ENCODE peak calls at places on chromosomes 6 and 20, in four cellular contexts. C is cardiac fibroblast, Y is A549, F is GM23338. X is an unnamed sample.

GRCh38 chr6:158049055-158050028 is 67.7 kb downstream of the SYNJ2 start:
- DNase-seq in C (no peak), Y (no peak), F (no peak), X (no peak)

GRCh38 chr20:48448601-48449384 is 379.0 kb downstream of the PREX1 start:
- DNase-seq in C (no peak), Y (no peak), F (no peak), X (no peak)

GRCh38 chr20:38114353-38114791 is 50.7 kb downstream of the TGM2 start:
- DNase-seq in C (peak), Y (no peak), F (no peak), X (no peak)

GRCh38 chr6:156437084-156437879 is 339.9 kb upstream of the ARID1B start:
- DNase-seq in C (no peak), Y (no peak), F (no peak), X (no peak)

GRCh38 chr6:139996253-139996834 is 621.9 kb upstream of the CITED2 start:
- DNase-seq in C (no peak), Y (no peak), F (peak), X (peak)

GRCh38 chr6:47420394-47421371 is 56.9 kb upstream of the CD2AP start:
- DNase-seq in C (peak), Y (no peak), F (no peak), X (no peak)

GRCh38 chr6:11953641-11954040 is 58.5 kb upstream of the HIVEP1 start:
- DNase-seq in C (no peak), Y (no peak), F (no peak), X (no peak)

GRCh38 chr6:96194675-96195074 is 178.9 kb downstream of the FUT9 start:
- DNase-seq in C (no peak), Y (no peak), F (no peak), X (no peak)

GRCh38 chr6:41685641-41686380 is 47.5 kb downstream of the MDFI start:
- DNase-seq in C (no peak), Y (no peak), F (no peak), X (no peak)

GRCh38 chr20:25233016-25233772 is 14.7 kb upstream of the PYGB start:
- DNase-seq in C (peak), Y (peak), F (no peak), X (no peak)

GRCh38 chr20:11917663-11918062 is at the start of gene BTBD3:
- DNase-seq in C (peak), Y (no peak), F (no peak), X (no peak)

GRCh38 chr6:53805725-53806124 is 10.9 kb downstream of the LRRC1 start:
- DNase-seq in C (no peak), Y (no peak), F (no peak), X (no peak)

GRCh38 chr20:48404598-48404997 is 423.2 kb downstream of the PREX1 start:
- DNase-seq in C (no peak), Y (peak), F (peak), X (no peak)

GRCh38 chr6:53287336-53288225 is 61.2 kb downstream of the ELOVL5 start:
- DNase-seq in C (peak), Y (no peak), F (peak), X (no peak)

GRCh38 chr6:72382602-72383529 is 239.0 kb upstream of the KCNQ5 start:
- DNase-seq in C (no peak), Y (no peak), F (no peak), X (peak)

GRCh38 chr20:49447364-49447763 is 35.1 kb downstream of the KCNB1 start:
- DNase-seq in C (no peak), Y (no peak), F (no peak), X (no peak)

GRCh38 chr6:82363368-82364086 is at the start of gene TPBG:
- DNase-seq in C (peak), Y (peak), F (peak), X (no peak)

GRCh38 chr6:170030284-170031095 is 260.4 kb downstream of the DLL1 start:
- DNase-seq in C (no peak), Y (no peak), F (no peak), X (no peak)

GRCh38 chr20:49186535-49187329 is 1.4 kb downstream of the STAU1 start:
- DNase-seq in C (peak), Y (peak), F (peak), X (peak)

GRCh38 chr6:164741938-164742451 is 567.4 kb downstream of the C6orf118 start:
- DNase-seq in C (no peak), Y (no peak), F (peak), X (no peak)

GRCh38 chr6:2708456-2708855 is 42.3 kb downstream of the MYLK4 start:
- DNase-seq in C (peak), Y (no peak), F (no peak), X (no peak)

GRCh38 chr6:30007132-30007764 is 53.8 kb upstream of the POLR1H start:
- DNase-seq in C (no peak), Y (no peak), F (peak), X (no peak)

GRCh38 chr6:156160788-156161150 is 616.4 kb upstream of the ARID1B start:
- DNase-seq in C (no peak), Y (no peak), F (no peak), X (no peak)

GRCh38 chr20:2602746-2603145 is 49.7 kb upstream of the NOP56 start:
- DNase-seq in C (no peak), Y (no peak), F (no peak), X (no peak)

GRCh38 chr6:167906899-167907298 is 80.2 kb downstream of the AFDN start:
- DNase-seq in C (peak), Y (no peak), F (peak), X (no peak)

GRCh38 chr6:6686748-6687601 is 98.5 kb downstream of the LY86 start:
- DNase-seq in C (peak), Y (peak), F (peak), X (no peak)

GRCh38 chr20:5001174-5002076 is at the start of gene SLC23A2:
- DNase-seq in C (peak), Y (peak), F (peak), X (no peak)

GRCh38 chr6:5728726-5729434 is 277.8 kb downstream of the NRN1 start:
- DNase-seq in C (peak), Y (no peak), F (no peak), X (no peak)

GRCh38 chr6:92681401-92681800 is 738.0 kb downstream of the EPHA7 start:
- DNase-seq in C (no peak), Y (no peak), F (no peak), X (no peak)

GRCh38 chr6:14070457-14070856 is 47.1 kb upstream of the CD83 start:
- DNase-seq in C (peak), Y (no peak), F (no peak), X (no peak)

GRCh38 chr6:163897030-163897429 is 482.5 kb downstream of the QKI start:
- DNase-seq in C (no peak), Y (no peak), F (no peak), X (no peak)

GRCh38 chr6:139257821-139258398 is 33.9 kb downstream of the TXLNB start:
- DNase-seq in C (no peak), Y (no peak), F (peak), X (no peak)

DNA sequence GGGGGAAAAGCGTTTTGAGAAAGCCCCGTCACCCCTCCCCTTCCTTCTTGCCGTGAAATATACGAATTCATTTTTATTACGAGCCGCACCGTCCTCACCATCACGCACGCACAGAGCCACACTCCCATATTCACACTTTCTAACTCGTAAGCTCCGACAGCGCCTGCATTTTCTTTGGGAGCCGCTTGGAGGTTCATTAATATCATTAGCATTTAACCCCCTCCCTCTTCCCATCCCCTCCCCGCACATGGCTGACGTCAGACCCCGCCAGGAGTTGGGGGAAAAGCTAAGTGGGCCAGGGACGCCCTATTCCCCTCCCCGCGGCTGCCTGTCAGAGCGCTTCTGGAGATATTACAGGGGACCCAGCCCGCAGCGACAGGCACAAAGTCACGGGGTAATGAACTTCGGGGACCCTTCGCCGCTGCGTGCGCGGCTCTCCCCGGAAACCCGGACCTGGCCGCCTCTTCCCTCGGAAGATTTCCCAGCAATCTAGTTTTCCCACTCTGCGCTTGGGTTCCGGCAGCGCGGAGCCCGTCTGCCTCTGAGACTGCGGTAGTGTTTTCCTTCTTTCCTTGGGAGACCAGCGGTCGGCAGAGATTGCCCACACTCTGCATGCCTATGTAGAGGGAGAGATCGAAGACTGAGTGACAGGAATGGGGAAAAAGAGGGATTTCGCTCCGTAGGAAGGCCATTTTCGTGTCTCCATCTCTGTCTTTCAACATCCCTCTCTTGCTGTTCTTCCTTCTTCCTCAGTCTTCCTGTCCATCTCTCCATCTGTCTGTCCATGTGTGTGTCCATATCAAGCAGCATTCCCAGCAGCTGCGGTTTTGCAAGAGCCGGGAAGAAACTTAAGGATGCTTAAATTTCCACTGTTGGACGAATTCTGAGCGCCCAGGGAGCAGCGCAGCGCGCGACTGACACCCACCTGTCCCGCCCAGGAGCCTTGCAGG is at the start of gene NR2E1:
- DNase-seq in C (no peak), Y (no peak), F (peak), X (no peak)
- H3K4me3 ChIP-seq in C (no peak), Y (peak), F (peak), X (no peak)

DNA sequence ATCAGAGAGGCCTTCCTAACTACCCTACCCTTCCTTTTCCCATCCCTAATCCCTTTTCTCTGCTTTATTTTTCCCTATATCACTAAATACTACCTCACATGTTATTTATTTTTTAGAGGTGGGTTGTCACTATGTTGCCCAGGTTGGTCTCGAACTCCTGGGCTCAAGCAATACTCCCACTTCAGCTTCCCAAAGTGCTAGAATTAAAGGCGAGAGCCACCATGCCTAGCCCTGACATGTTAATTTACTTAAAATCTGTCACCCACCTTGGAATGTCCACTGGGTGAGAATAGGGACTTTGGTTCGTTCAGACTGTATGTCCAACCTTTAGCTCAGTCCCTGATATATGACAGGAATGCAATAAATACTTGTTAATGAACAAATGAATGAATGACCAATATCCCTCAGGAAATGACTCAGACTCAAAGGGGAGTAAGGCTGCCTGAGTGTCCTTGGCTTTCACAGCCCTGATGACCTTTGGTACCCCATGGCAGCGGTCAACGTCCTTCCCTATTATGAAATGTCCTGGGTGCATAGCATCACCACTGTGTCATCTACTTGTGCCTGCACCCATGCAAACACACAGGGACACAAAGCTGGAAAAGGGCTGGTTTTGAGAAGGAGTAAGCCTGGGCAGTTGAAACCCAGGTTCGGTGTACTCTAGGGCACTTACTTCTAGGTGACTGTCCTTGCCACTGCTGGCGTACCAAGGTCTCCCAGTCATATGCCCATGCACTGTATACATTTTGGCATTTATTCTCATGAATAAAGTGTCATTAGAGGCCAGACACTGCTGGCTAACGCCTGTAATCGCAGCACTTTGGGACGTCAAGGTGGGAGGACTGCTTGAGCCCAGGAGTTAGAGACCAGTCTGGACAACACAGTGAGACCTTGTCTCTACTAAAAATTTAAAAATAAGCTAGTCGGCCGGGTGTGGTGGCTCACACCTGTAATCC is 26.5 kb downstream of the BCL2L1 start:
- DNase-seq in C (peak), Y (peak), F (no peak), X (no peak)
- TF ChIP-seq CTCF in C (no peak), Y (no peak), F (no peak), X (no peak)

GRCh38 chr6:128519931-128520435 is 416 bp downstream of the PTPRK start:
- DNase-seq in C (no peak), Y (no peak), F (peak), X (no peak)

GRCh38 chr6:128518531-128519131 is 1.8 kb downstream of the PTPRK start:
- DNase-seq in C (no peak), Y (no peak), F (no peak), X (no peak)

GRCh38 chr6:128519132-128519930 is 1.1 kb downstream of the PTPRK start:
- DNase-seq in C (peak), Y (peak), F (peak), X (no peak)

GRCh38 chr6:128520436-128521301 is at the start of gene PTPRK:
- DNase-seq in C (peak), Y (peak), F (peak), X (peak)

GRCh38 chr6:128521302-128521632 is 868 bp upstream of the PTPRK start:
- DNase-seq in C (peak), Y (no peak), F (no peak), X (no peak)
- H3K4me3 ChIP-seq in C (peak), Y (peak), F (peak), X (no peak)

DNA sequence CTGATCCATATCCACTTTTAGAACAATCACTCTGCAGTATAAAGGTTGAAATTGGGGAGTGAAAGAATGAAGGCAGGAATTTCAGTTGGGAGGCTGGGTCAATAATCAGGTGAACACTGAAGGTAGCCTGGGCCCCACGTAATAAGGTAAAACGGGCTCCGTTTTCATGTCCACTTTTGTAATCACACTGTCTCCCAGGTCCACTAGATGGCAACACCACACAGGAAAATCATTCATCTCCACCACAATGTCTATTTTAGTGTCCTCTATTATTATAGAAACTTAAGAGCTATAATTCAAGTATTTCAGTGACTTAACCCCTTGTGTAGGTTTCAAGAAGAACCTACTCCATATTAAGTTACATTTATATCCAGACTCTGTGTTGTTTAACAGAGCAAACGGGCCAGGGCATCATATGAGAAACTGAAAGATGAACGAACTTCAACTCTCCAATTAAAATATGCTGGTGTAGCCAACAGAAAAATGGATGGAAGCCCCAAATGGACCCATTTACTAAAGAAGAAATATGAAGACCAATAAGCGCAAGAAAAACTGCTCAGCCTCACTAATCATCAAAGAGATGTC is 45.9 kb upstream of the MC3R start:
- DNase-seq in C (peak), Y (peak), F (no peak), X (no peak)
- TF ChIP-seq CTCF in C (peak), Y (peak), F (peak), X (peak)

DNA sequence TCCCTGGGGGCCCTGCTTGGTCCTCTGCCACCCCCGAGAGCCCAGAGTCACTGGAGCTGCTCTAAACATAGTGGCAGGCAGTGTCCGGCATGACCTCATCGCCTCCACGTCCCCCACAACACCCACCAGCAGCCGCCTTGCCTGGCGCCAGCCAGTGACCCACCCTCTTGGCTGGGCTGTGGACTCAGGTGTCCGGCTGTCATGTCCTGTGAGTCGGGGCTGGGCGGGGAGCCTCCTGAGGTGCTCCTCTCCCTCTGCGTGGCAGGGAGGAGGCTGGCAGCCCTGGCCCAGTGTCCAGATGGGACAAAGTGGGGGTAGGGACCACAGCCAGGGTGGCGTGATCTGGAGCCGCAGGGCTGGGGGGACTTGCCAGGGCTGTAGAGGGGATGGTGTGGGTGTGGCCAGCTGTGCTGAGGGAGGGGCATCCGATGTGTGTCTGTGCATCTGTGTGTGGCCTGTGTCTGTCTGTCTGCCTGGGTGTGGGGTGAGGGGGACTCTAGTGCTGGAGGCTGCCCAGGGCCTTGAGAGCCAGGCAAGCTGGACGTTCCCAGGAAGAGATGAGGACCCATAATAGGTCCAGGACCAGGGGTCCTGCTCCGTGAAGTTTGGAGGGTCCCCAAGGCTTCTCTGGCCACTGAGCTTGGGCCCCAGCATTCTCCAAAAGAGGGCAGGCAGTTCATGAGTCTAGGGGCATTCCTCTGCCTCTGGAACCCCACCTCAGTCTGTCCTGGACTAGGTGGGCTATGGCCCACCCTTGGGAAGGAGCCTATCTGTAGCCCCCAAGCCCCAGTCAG is 2.3 kb upstream of the SOX18 start:
- DNase-seq in C (no peak), Y (no peak), F (no peak), X (no peak)
- H3K4me3 ChIP-seq in C (no peak), Y (no peak), F (no peak), X (no peak)

GRCh38 chr20:17490501-17490900 is 40.7 kb downstream of the BFSP1 start:
- DNase-seq in C (no peak), Y (no peak), F (no peak), X (no peak)

GRCh38 chr20:17480696-17481095 is 50.5 kb downstream of the BFSP1 start:
- DNase-seq in C (no peak), Y (no peak), F (no peak), X (no peak)

GRCh38 chr20:17481661-17482060 is 49.5 kb downstream of the BFSP1 start:
- DNase-seq in C (no peak), Y (no peak), F (no peak), X (no peak)

GRCh38 chr20:17488916-17489600 is 42.1 kb downstream of the BFSP1 start:
- DNase-seq in C (no peak), Y (no peak), F (no peak), X (no peak)

GRCh38 chr20:17485017-17485416 is 46.2 kb downstream of the BFSP1 start:
- DNase-seq in C (no peak), Y (no peak), F (no peak), X (no peak)
- TF ChIP-seq CTCF in C (no peak), Y (no peak), F (no peak), X (no peak)

X was measured in GM12864.